ENCODE peak calls at places on chromosomes 1 and 21, in ten cellular contexts. Y is spleen; I is endothelial cell; F is stimulated activated naive B cell treated with anti-CD40 and anti-IgM and Interleukin-4, amounts not matched to agents 10 μg/mL and 1 μg/mL and 100 μg/mL, for 72 hours; G is DMS 273 treated with DMSO at 0.1 percent for 48 hours; Q is astrocyte; J is trophoblast cell; H is hypothalamus; O is prostate gland; L is foreskin melanocyte. R is an unnamed sample.

GRCh38 chr1:1432951-1433803 is 2.3 kb upstream of the VWA1 start:
- DNase-seq in J (peak; percentile 97), H (peak; percentile 43), O (peak; percentile 97), F (no peak), Y (peak; percentile 74), L (no peak), Q (no peak), G (peak; percentile 78), I (peak; percentile 54), R (peak; percentile 80)

GRCh38 chr1:155083865-155084721 is 5.5 kb downstream of the EFNA3 start:
- DNase-seq in L (no peak), Y (no peak), F (no peak), I (no peak), G (peak; percentile 44), J (no peak), H (no peak), Q (no peak), O (peak; percentile 60), R (peak; percentile 78)

GRCh38 chr1:67053785-67054759 is at the start of gene SLC35D1:
- DNase-seq in H (peak; percentile 83), J (peak; percentile 46), G (peak; percentile 40), I (peak; percentile 80), Q (peak; percentile 57), L (peak; percentile 47), Y (peak; percentile 95), F (peak; percentile 82), O (peak; percentile 64), R (peak; percentile 91)

GRCh38 chr1:15368888-15369287 is 40.8 kb upstream of the EFHD2 start:
- DNase-seq in F (no peak), O (no peak), G (no peak), H (no peak), Y (no peak), I (no peak), J (no peak), L (no peak), Q (no peak), R (no peak)

GRCh38 chr1:21123287-21123961 is 53.3 kb downstream of the EIF4G3 start:
- DNase-seq in Q (peak; percentile 27), G (no peak), O (no peak), J (no peak), L (no peak), F (no peak), I (no peak), H (no peak), Y (no peak), R (no peak)

GRCh38 chr1:225825606-225826005 is 15.7 kb downstream of the EPHX1 start:
- DNase-seq in I (no peak), Y (no peak), G (no peak), J (no peak), L (no peak), H (no peak), O (no peak), Q (no peak), F (no peak), R (no peak)

GRCh38 chr1:186620951-186621350 is 59.3 kb downstream of the PTGS2 start:
- DNase-seq in O (no peak), J (no peak), L (peak; percentile 81), F (no peak), G (no peak), Q (peak; percentile 98), H (no peak), I (no peak), Y (no peak), R (no peak)

GRCh38 chr1:12202577-12202976 is 27.3 kb upstream of the VPS13D start:
- DNase-seq in Y (no peak), F (no peak), G (no peak), H (no peak), Q (no peak), L (no peak), I (no peak), J (no peak), O (no peak), R (no peak)

GRCh38 chr1:232923739-232924386 is 26.5 kb upstream of the NTPCR start:
- DNase-seq in G (no peak), Q (peak; percentile 82), L (no peak), J (no peak), Y (no peak), I (no peak), O (no peak), H (no peak), F (no peak), R (no peak)

GRCh38 chr1:181100015-181100905 is 11.8 kb downstream of the IER5 start:
- DNase-seq in F (peak; percentile 13), J (peak; percentile 63), Y (no peak), H (no peak), Q (no peak), G (no peak), O (no peak), L (no peak), I (no peak), R (no peak)

GRCh38 chr1:205578780-205579571 is 52.8 kb downstream of the ELK4 start:
- DNase-seq in L (no peak), Q (no peak), Y (peak; percentile 35), I (no peak), F (no peak), G (no peak), H (no peak), O (no peak), J (no peak), R (no peak)

GRCh38 chr1:118115567-118116272 is 69.3 kb downstream of the SPAG17 start:
- DNase-seq in O (no peak), L (no peak), Q (peak; percentile 51), G (no peak), H (no peak), F (no peak), Y (no peak), I (no peak), J (no peak), R (no peak)

GRCh38 chr1:65401612-65402011 is 18.9 kb upstream of the LEPR start:
- DNase-seq in O (no peak), Y (no peak), I (no peak), F (no peak), G (no peak), J (no peak), L (no peak), Q (no peak), H (no peak), R (no peak)

GRCh38 chr1:168567568-168567967 is 8.8 kb upstream of the XCL1 start:
- DNase-seq in Y (no peak), O (no peak), I (no peak), J (no peak), L (no peak), Q (no peak), H (no peak), F (no peak), G (no peak), R (no peak)

GRCh38 chr1:147266381-147266780 is 23.9 kb downstream of the CHD1L start:
- DNase-seq in I (no peak), O (no peak), H (no peak), G (no peak), J (no peak), L (peak; percentile 78), Q (no peak), Y (no peak), F (no peak), R (no peak)

GRCh38 chr21:41736423-41736822 is 30.4 kb downstream of the RIPK4 start:
- DNase-seq in I (no peak), J (no peak), Y (no peak), G (no peak), L (no peak), H (no peak), O (no peak), F (no peak), Q (no peak), R (peak; percentile 21)

GRCh38 chr1:156926175-156926574 is 5.7 kb downstream of the LRRC71 start:
- DNase-seq in O (no peak), L (no peak), Y (no peak), Q (peak; percentile 70), G (no peak), H (no peak), F (peak; percentile 7), I (no peak), J (no peak), R (no peak)

GRCh38 chr1:22043175-22043769 is 9.2 kb upstream of the CDC42 start:
- DNase-seq in L (no peak), G (no peak), O (peak; percentile 82), J (peak; percentile 80), F (no peak), Y (peak; percentile 55), H (no peak), Q (no peak), I (no peak), R (peak; percentile 38)

GRCh38 chr1:9687120-9687875 is 35.8 kb downstream of the PIK3CD start:
- DNase-seq in Q (peak; percentile 71), L (peak; percentile 63), J (peak; percentile 92), G (no peak), I (peak; percentile 60), H (no peak), O (peak; percentile 65), F (peak; percentile 42), Y (peak; percentile 87), R (peak; percentile 55)